ENCODE peak calls at places on chromosome X, in five cellular contexts. One of them, this sample, is unnamed.

GRCh38 chrX:40818236-40818635 is 82.9 kb upstream of the MED14 start:
- DNase-seq in ascending aorta: no peak
- DNase-seq in prostate gland: no peak
- DNase-seq in fibroblast of lung: no peak
- DNase-seq in mesendoderm: no peak
- DNase-seq in this sample: no peak

GRCh38 chrX:51024106-51024696 is 113.7 kb downstream of the BMP15 start:
- DNase-seq in mesendoderm: no peak
- DNase-seq in prostate gland: no peak
- DNase-seq in ascending aorta: no peak
- DNase-seq in fibroblast of lung: no peak
- DNase-seq in this sample: no peak

GRCh38 chrX:46653482-46653881 is 79.9 kb downstream of the CHST7 start:
- DNase-seq in prostate gland: peak; percentile 7
- DNase-seq in fibroblast of lung: peak; percentile 21
- DNase-seq in ascending aorta: no peak
- DNase-seq in mesendoderm: peak; percentile 52
- DNase-seq in this sample: no peak

GRCh38 chrX:30170900-30171299 is 44.5 kb upstream of the MAGEB2 start:
- DNase-seq in prostate gland: no peak
- DNase-seq in mesendoderm: no peak
- DNase-seq in ascending aorta: no peak
- DNase-seq in fibroblast of lung: no peak
- DNase-seq in this sample: no peak

GRCh38 chrX:38817004-38817703 is 15.9 kb downstream of the MID1IP1 start:
- DNase-seq in ascending aorta: peak; percentile 66
- DNase-seq in fibroblast of lung: peak; percentile 57
- DNase-seq in prostate gland: no peak
- DNase-seq in mesendoderm: peak; percentile 67
- DNase-seq in this sample: no peak

GRCh38 chrX:15451913-15452312 is 41.2 kb downstream of the PIR start:
- DNase-seq in prostate gland: peak; percentile 27
- DNase-seq in fibroblast of lung: peak; percentile 47
- DNase-seq in mesendoderm: no peak
- DNase-seq in ascending aorta: no peak
- DNase-seq in this sample: no peak

GRCh38 chrX:44101300-44101699 is 128.1 kb upstream of the NDP start:
- DNase-seq in ascending aorta: no peak
- DNase-seq in prostate gland: no peak
- DNase-seq in mesendoderm: no peak
- DNase-seq in fibroblast of lung: no peak
- DNase-seq in this sample: peak; percentile 18

GRCh38 chrX:101759000-101759399 is 99.3 kb upstream of the ARMCX2 start:
- DNase-seq in ascending aorta: no peak
- DNase-seq in prostate gland: peak; percentile 20
- DNase-seq in fibroblast of lung: peak; percentile 51
- DNase-seq in mesendoderm: peak; percentile 92
- DNase-seq in this sample: no peak

GRCh38 chrX:106331606-106332005 is 163.5 kb downstream of the PWWP3B start:
- DNase-seq in prostate gland: no peak
- DNase-seq in mesendoderm: no peak
- DNase-seq in fibroblast of lung: no peak
- DNase-seq in ascending aorta: no peak
- DNase-seq in this sample: no peak

GRCh38 chrX:133980406-133980805 is 5.0 kb downstream of the GPC3 start:
- DNase-seq in prostate gland: no peak
- DNase-seq in ascending aorta: no peak
- DNase-seq in mesendoderm: no peak
- DNase-seq in fibroblast of lung: peak; percentile 55
- DNase-seq in this sample: no peak

GRCh38 chrX:53930513-53931380 is 113.5 kb downstream of the PHF8 start:
- DNase-seq in fibroblast of lung: peak; percentile 74
- DNase-seq in mesendoderm: peak; percentile 8
- DNase-seq in prostate gland: no peak
- DNase-seq in ascending aorta: no peak
- DNase-seq in this sample: no peak

GRCh38 chrX:39309018-39309620 is 507.9 kb downstream of the MID1IP1 start:
- DNase-seq in mesendoderm: peak; percentile 16
- DNase-seq in fibroblast of lung: peak; percentile 0
- DNase-seq in ascending aorta: no peak
- DNase-seq in prostate gland: no peak
- DNase-seq in this sample: peak; percentile 39

GRCh38 chrX:11273544-11273943 is 19.7 kb upstream of the AMELX start:
- DNase-seq in mesendoderm: no peak
- DNase-seq in prostate gland: no peak
- DNase-seq in ascending aorta: no peak
- DNase-seq in fibroblast of lung: peak; percentile 41
- DNase-seq in this sample: no peak

GRCh38 chrX:8823698-8824097 is 22.5 kb upstream of the FAM9A start:
- DNase-seq in mesendoderm: no peak
- DNase-seq in prostate gland: no peak
- DNase-seq in fibroblast of lung: no peak
- DNase-seq in ascending aorta: no peak
- DNase-seq in this sample: no peak

GRCh38 chrX:115642895-115643530 is 82.0 kb downstream of the PLS3 start:
- DNase-seq in ascending aorta: no peak
- DNase-seq in prostate gland: peak; percentile 14
- DNase-seq in mesendoderm: peak; percentile 28
- DNase-seq in fibroblast of lung: peak; percentile 77
- DNase-seq in this sample: no peak

GRCh38 chrX:136783159-136783558 is 2.4 kb upstream of the ARHGEF6 start:
- DNase-seq in mesendoderm: no peak
- DNase-seq in fibroblast of lung: no peak
- DNase-seq in ascending aorta: no peak
- DNase-seq in prostate gland: no peak
- DNase-seq in this sample: peak; percentile 1

GRCh38 chrX:30593435-30594200 is 16.1 kb upstream of the TASL start:
- DNase-seq in prostate gland: no peak
- DNase-seq in fibroblast of lung: no peak
- DNase-seq in ascending aorta: no peak
- DNase-seq in mesendoderm: peak; percentile 16
- DNase-seq in this sample: no peak

DNA sequence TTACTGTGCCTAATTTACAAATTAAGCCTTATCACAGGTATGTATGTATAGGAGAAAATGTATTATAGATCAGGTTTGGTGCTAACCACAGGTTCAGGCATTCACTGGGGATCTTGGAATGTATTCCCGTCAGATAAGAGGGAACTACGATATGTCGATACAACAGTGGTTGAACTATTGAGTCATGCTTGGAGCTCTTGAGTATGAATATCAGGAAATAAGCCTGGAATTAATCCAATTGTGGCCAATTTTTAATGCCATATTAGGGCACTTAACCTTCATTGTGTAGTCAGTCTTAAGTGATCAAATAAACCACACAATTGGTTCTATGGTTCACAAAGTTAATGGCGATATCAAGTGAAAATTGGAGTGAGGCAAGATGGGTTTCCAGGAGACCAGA is 556.5 kb downstream of the IL1RAPL1 start:
- DNase-seq in mesendoderm: no peak
- DNase-seq in prostate gland: no peak
- DNase-seq in ascending aorta: no peak
- DNase-seq in fibroblast of lung: peak; percentile 2
- DNase-seq in this sample: no peak
- H3K27ac ChIP-seq in mesendoderm: no peak overlapping the region
- H3K27ac ChIP-seq in prostate gland: no peak overlapping the region
- H3K27ac ChIP-seq in ascending aorta: no peak overlapping the region
- H3K27ac ChIP-seq in fibroblast of lung: no peak overlapping the region
- H3K27ac ChIP-seq in this sample: no peak overlapping the region

DNA sequence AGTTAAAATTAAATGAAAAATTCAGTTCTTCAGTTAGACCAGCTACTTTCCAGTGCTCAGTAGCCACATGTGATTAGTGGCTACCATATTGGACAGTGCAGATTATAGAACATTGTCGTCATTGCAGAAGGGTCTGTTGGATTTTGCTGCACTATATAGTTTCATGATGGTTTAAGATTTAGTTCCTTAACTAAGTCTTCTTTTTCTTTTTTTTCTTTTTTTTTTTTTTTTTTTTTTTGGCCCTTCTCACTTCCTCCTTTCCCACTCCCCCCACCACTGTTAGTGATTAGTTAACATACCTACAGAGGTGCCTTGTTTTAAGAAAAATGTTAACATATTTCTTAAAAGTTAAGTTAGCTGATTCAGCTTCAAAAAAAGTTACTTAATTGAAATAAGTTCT is 9.0 kb downstream of the RAB9A start:
- DNase-seq in ascending aorta: no peak
- DNase-seq in mesendoderm: no peak
- DNase-seq in prostate gland: no peak
- DNase-seq in fibroblast of lung: no peak
- DNase-seq in this sample: no peak
- H3K27ac ChIP-seq in ascending aorta: no peak overlapping the region
- H3K27ac ChIP-seq in mesendoderm: no peak overlapping the region
- H3K27ac ChIP-seq in prostate gland: no peak overlapping the region
- H3K27ac ChIP-seq in fibroblast of lung: no peak overlapping the region
- H3K27ac ChIP-seq in this sample: peak overlapping the region; percentile 32

GRCh38 chrX:36844857-36845256 is 163.3 kb upstream of the FAM47C start:
- DNase-seq in mesendoderm: no peak
- DNase-seq in fibroblast of lung: no peak
- DNase-seq in prostate gland: no peak
- DNase-seq in ascending aorta: no peak
- DNase-seq in this sample: no peak
- H3K27ac ChIP-seq in mesendoderm: no peak overlapping the region
- H3K27ac ChIP-seq in fibroblast of lung: no peak overlapping the region
- H3K27ac ChIP-seq in prostate gland: no peak overlapping the region
- H3K27ac ChIP-seq in ascending aorta: no peak overlapping the region
- H3K27ac ChIP-seq in this sample: no peak overlapping the region

DNA sequence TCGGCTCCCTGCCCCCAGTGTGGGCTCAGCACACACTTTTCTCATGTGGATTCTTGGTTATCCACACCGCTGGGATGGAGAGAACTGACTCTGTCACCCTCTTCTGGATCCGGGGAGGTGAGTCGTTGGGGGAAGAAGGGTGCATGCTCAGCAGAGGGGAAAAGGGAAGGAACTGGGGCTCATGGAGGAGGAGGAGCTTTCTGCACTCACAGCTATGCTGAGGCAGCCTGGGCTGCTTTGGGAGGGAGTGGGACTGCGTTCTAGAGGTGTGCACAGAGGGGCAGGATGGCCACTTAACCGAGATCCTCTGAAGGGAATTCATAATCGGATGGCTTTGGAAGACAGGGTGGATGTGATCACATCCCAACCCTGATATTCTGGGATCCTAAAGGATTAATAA is 51.6 kb downstream of the RTL5 start:
- DNase-seq in prostate gland: no peak
- DNase-seq in mesendoderm: no peak
- DNase-seq in ascending aorta: no peak
- DNase-seq in fibroblast of lung: no peak
- DNase-seq in this sample: no peak
- H3K27ac ChIP-seq in prostate gland: no peak overlapping the region
- H3K27ac ChIP-seq in mesendoderm: no peak overlapping the region
- H3K27ac ChIP-seq in ascending aorta: no peak overlapping the region
- H3K27ac ChIP-seq in fibroblast of lung: no peak overlapping the region
- H3K27ac ChIP-seq in this sample: no peak overlapping the region

GRCh38 chrX:123803331-123803983 is 56.4 kb upstream of the XIAP start:
- DNase-seq in prostate gland: peak; percentile 43
- DNase-seq in mesendoderm: peak; percentile 95
- DNase-seq in ascending aorta: no peak
- DNase-seq in fibroblast of lung: peak; percentile 61
- DNase-seq in this sample: peak; percentile 62

GRCh38 chrX:123809854-123810375 is 49.9 kb upstream of the XIAP start:
- DNase-seq in mesendoderm: no peak
- DNase-seq in fibroblast of lung: no peak
- DNase-seq in ascending aorta: no peak
- DNase-seq in prostate gland: no peak
- DNase-seq in this sample: no peak

DNA sequence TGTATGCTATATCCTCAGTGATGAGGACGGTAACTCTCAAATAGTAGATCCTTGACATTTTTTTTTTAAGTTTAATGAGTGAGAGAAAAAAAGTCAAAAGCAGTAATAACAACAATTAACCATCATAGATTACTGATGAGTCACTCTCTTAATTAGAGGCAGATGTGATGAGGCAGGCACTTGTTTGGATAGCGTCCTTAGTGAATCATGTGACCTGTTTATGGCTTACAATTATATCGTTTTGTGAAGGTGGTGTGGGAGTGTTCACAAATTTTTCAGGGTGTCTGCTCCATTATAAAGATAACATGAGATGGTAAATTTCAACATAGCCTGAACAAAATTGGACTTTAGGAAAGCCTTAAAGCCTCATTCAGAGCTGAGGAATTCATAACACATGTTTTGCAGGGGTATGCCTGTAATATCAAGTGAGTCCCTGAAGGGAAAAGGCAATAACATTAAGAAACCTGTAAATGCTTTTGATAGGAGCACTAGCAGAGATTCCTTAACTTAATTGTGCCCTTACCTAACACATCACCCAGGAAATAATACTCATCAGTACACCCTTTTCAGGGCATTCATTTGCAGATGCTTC is 51.9 kb upstream of the XIAP start:
- DNase-seq in ascending aorta: no peak
- DNase-seq in mesendoderm: no peak
- DNase-seq in fibroblast of lung: peak; percentile 23
- DNase-seq in prostate gland: no peak
- DNase-seq in this sample: no peak
- H3K27ac ChIP-seq in ascending aorta: no peak overlapping the region
- H3K27ac ChIP-seq in mesendoderm: no peak overlapping the region
- H3K27ac ChIP-seq in fibroblast of lung: no peak overlapping the region
- H3K27ac ChIP-seq in prostate gland: no peak overlapping the region
- H3K27ac ChIP-seq in this sample: peak overlapping the region; percentile 18